ENCODE peak calls at places on chromosomes 7 and 10, in nine cellular contexts. L is fibroblast of the aortic adventitia; W is stimulated activated CD4-positive, alpha-beta T cell treated with anti-CD3 and anti-CD28 coated beads, Interleukin-4, amount 100 ng/mL, for 48 hours; E is tibial nerve; J is neural crest cell; R is kidney; B is B cell; V is fibroblast of pulmonary artery; K is choroid plexus epithelial cell. C is an unnamed sample.
A peak's percentile ranks its signal among the peaks of the same experiment; 100 is the strongest.

GRCh38 chr10:110507303-110507702 is 9.6 kb downstream of the DUSP5 start:
- DNase-seq in V (no peak), W (no peak), B (no peak), R (no peak), J (no peak), L (no peak), K (peak; percentile 11), E (no peak), C (no peak)

GRCh38 chr7:1644341-1645070 is 25.6 kb upstream of the ELFN1 start:
- DNase-seq in L (no peak), E (no peak), W (no peak), B (no peak), J (no peak), V (no peak), K (no peak), R (no peak), C (no peak)

GRCh38 chr10:125700355-125700911 is 17.5 kb upstream of the TEX36 start:
- DNase-seq in B (no peak), R (no peak), K (peak; percentile 71), E (no peak), W (no peak), J (no peak), V (peak; percentile 42), L (peak; percentile 76), C (no peak)

GRCh38 chr7:149199234-149199990 is 4.1 kb downstream of the ZNF282 start:
- DNase-seq in R (no peak), W (no peak), E (no peak), B (no peak), L (peak; percentile 25), V (peak; percentile 43), J (no peak), K (peak; percentile 52), C (no peak)

GRCh38 chr10:17661510-17661909 is 17.6 kb downstream of the STAM start:
- DNase-seq in E (no peak), R (no peak), W (no peak), J (no peak), K (no peak), L (no peak), B (no peak), V (no peak), C (no peak)

GRCh38 chr10:11339660-11340059 is 271.8 kb downstream of the USP6NL start:
- DNase-seq in R (no peak), B (no peak), K (no peak), L (no peak), W (no peak), V (no peak), E (no peak), J (no peak), C (no peak)

GRCh38 chr10:113320213-113320612 is 232.6 kb upstream of the HABP2 start:
- DNase-seq in K (no peak), W (no peak), E (no peak), B (no peak), R (no peak), J (no peak), L (no peak), V (no peak), C (no peak)

GRCh38 chr10:67306588-67307205 is 380.9 kb downstream of the LRRTM3 start:
- DNase-seq in V (peak; percentile 22), W (no peak), L (no peak), R (no peak), J (no peak), E (no peak), B (no peak), K (peak; percentile 31), C (no peak)

C was measured in ascending aorta.